ENCODE peak calls at places on chromosomes 2 and 18, in ten cellular contexts. One of them, this sample, is unnamed.

GRCh38 chr18:58205780-58206160 is 161.7 kb downstream of the NEDD4L start:
- DNase-seq in heart right ventricle: no peak
- DNase-seq in OCI-LY7: no peak
- DNase-seq in choroid plexus epithelial cell: no peak
- DNase-seq in left lung: no peak
- DNase-seq in fibroblast of the aortic adventitia: no peak
- DNase-seq in mesothelial cell of epicardium: no peak
- DNase-seq in progenitor cell of endocrine pancreas: no peak
- DNase-seq in pancreas: no peak
- DNase-seq in astrocyte of the cerebellum: no peak
- DNase-seq in this sample: no peak

GRCh38 chr2:152566728-152567069 is 150.6 kb downstream of the PRPF40A start:
- DNase-seq in heart right ventricle: no peak
- DNase-seq in OCI-LY7: no peak
- DNase-seq in choroid plexus epithelial cell: peak
- DNase-seq in left lung: no peak
- DNase-seq in fibroblast of the aortic adventitia: no peak
- DNase-seq in mesothelial cell of epicardium: no peak
- DNase-seq in progenitor cell of endocrine pancreas: no peak
- DNase-seq in pancreas: peak
- DNase-seq in astrocyte of the cerebellum: no peak
- DNase-seq in this sample: no peak

GRCh38 chr2:215594766-215595165 is 158.9 kb upstream of the FN1 start:
- DNase-seq in heart right ventricle: no peak
- DNase-seq in OCI-LY7: no peak
- DNase-seq in choroid plexus epithelial cell: peak
- DNase-seq in left lung: no peak
- DNase-seq in fibroblast of the aortic adventitia: peak
- DNase-seq in mesothelial cell of epicardium: no peak
- DNase-seq in progenitor cell of endocrine pancreas: no peak
- DNase-seq in pancreas: no peak
- DNase-seq in astrocyte of the cerebellum: no peak
- DNase-seq in this sample: no peak

GRCh38 chr2:2847131-2847740 is 516.2 kb upstream of the MYT1L start:
- DNase-seq in heart right ventricle: peak
- DNase-seq in OCI-LY7: no peak
- DNase-seq in choroid plexus epithelial cell: no peak
- DNase-seq in left lung: no peak
- DNase-seq in fibroblast of the aortic adventitia: no peak
- DNase-seq in mesothelial cell of epicardium: no peak
- DNase-seq in progenitor cell of endocrine pancreas: no peak
- DNase-seq in pancreas: peak
- DNase-seq in astrocyte of the cerebellum: no peak
- DNase-seq in this sample: no peak

GRCh38 chr2:227462972-227463931 is 8.7 kb upstream of the AGFG1 start:
- DNase-seq in heart right ventricle: no peak
- DNase-seq in OCI-LY7: no peak
- DNase-seq in choroid plexus epithelial cell: no peak
- DNase-seq in left lung: no peak
- DNase-seq in fibroblast of the aortic adventitia: no peak
- DNase-seq in mesothelial cell of epicardium: no peak
- DNase-seq in progenitor cell of endocrine pancreas: no peak
- DNase-seq in pancreas: no peak
- DNase-seq in astrocyte of the cerebellum: no peak
- DNase-seq in this sample: no peak

GRCh38 chr18:63237911-63238710 is 81.5 kb downstream of the BCL2 start:
- DNase-seq in heart right ventricle: no peak
- DNase-seq in OCI-LY7: no peak
- DNase-seq in choroid plexus epithelial cell: peak
- DNase-seq in left lung: no peak
- DNase-seq in fibroblast of the aortic adventitia: peak
- DNase-seq in mesothelial cell of epicardium: peak
- DNase-seq in progenitor cell of endocrine pancreas: no peak
- DNase-seq in pancreas: no peak
- DNase-seq in astrocyte of the cerebellum: peak
- DNase-seq in this sample: no peak

GRCh38 chr2:122734756-122735155 is 979.3 kb downstream of the TSN start:
- DNase-seq in heart right ventricle: no peak
- DNase-seq in OCI-LY7: no peak
- DNase-seq in choroid plexus epithelial cell: peak
- DNase-seq in left lung: no peak
- DNase-seq in fibroblast of the aortic adventitia: no peak
- DNase-seq in mesothelial cell of epicardium: no peak
- DNase-seq in progenitor cell of endocrine pancreas: no peak
- DNase-seq in pancreas: no peak
- DNase-seq in astrocyte of the cerebellum: peak
- DNase-seq in this sample: no peak

GRCh38 chr2:240024766-240025165 is 376 bp downstream of the NDUFA10 start:
- DNase-seq in heart right ventricle: no peak
- DNase-seq in OCI-LY7: peak
- DNase-seq in choroid plexus epithelial cell: peak
- DNase-seq in left lung: no peak
- DNase-seq in fibroblast of the aortic adventitia: peak
- DNase-seq in mesothelial cell of epicardium: no peak
- DNase-seq in progenitor cell of endocrine pancreas: no peak
- DNase-seq in pancreas: peak
- DNase-seq in astrocyte of the cerebellum: no peak
- DNase-seq in this sample: no peak

GRCh38 chr2:130355181-130355577 is 677 bp upstream of the PTPN18 start:
- DNase-seq in heart right ventricle: no peak
- DNase-seq in OCI-LY7: peak
- DNase-seq in choroid plexus epithelial cell: no peak
- DNase-seq in left lung: no peak
- DNase-seq in fibroblast of the aortic adventitia: no peak
- DNase-seq in mesothelial cell of epicardium: no peak
- DNase-seq in progenitor cell of endocrine pancreas: no peak
- DNase-seq in pancreas: no peak
- DNase-seq in astrocyte of the cerebellum: no peak
- DNase-seq in this sample: no peak

GRCh38 chr2:170714156-170715061 is 728 bp upstream of the SP5 start:
- DNase-seq in heart right ventricle: peak
- DNase-seq in OCI-LY7: no peak
- DNase-seq in choroid plexus epithelial cell: no peak
- DNase-seq in left lung: peak
- DNase-seq in fibroblast of the aortic adventitia: no peak
- DNase-seq in mesothelial cell of epicardium: peak
- DNase-seq in progenitor cell of endocrine pancreas: no peak
- DNase-seq in pancreas: peak
- DNase-seq in astrocyte of the cerebellum: no peak
- DNase-seq in this sample: peak

GRCh38 chr2:106561803-106562202 is 74.6 kb downstream of the CD8B2 start:
- DNase-seq in heart right ventricle: no peak
- DNase-seq in OCI-LY7: no peak
- DNase-seq in choroid plexus epithelial cell: no peak
- DNase-seq in left lung: no peak
- DNase-seq in fibroblast of the aortic adventitia: no peak
- DNase-seq in mesothelial cell of epicardium: no peak
- DNase-seq in progenitor cell of endocrine pancreas: no peak
- DNase-seq in pancreas: no peak
- DNase-seq in astrocyte of the cerebellum: no peak
- DNase-seq in this sample: no peak

GRCh38 chr2:162424816-162425215 is 80.9 kb downstream of the GCA start:
- DNase-seq in heart right ventricle: no peak
- DNase-seq in OCI-LY7: no peak
- DNase-seq in choroid plexus epithelial cell: no peak
- DNase-seq in left lung: no peak
- DNase-seq in fibroblast of the aortic adventitia: no peak
- DNase-seq in mesothelial cell of epicardium: no peak
- DNase-seq in progenitor cell of endocrine pancreas: no peak
- DNase-seq in pancreas: no peak
- DNase-seq in astrocyte of the cerebellum: no peak
- DNase-seq in this sample: no peak

GRCh38 chr2:162422894-162423293 is 79.0 kb downstream of the GCA start:
- DNase-seq in heart right ventricle: no peak
- DNase-seq in OCI-LY7: no peak
- DNase-seq in choroid plexus epithelial cell: peak
- DNase-seq in left lung: no peak
- DNase-seq in fibroblast of the aortic adventitia: no peak
- DNase-seq in mesothelial cell of epicardium: no peak
- DNase-seq in progenitor cell of endocrine pancreas: no peak
- DNase-seq in pancreas: no peak
- DNase-seq in astrocyte of the cerebellum: no peak
- DNase-seq in this sample: no peak
- TF ChIP-seq CTCF in heart right ventricle: no peak
- TF ChIP-seq CTCF in OCI-LY7: peak
- TF ChIP-seq CTCF in choroid plexus epithelial cell: peak
- TF ChIP-seq CTCF in left lung: no peak
- TF ChIP-seq CTCF in fibroblast of the aortic adventitia: no peak
- TF ChIP-seq CTCF in mesothelial cell of epicardium: no peak
- TF ChIP-seq CTCF in progenitor cell of endocrine pancreas: no peak
- TF ChIP-seq CTCF in pancreas: no peak
- TF ChIP-seq CTCF in astrocyte of the cerebellum: no peak
- TF ChIP-seq CTCF in this sample: no peak

DNA sequence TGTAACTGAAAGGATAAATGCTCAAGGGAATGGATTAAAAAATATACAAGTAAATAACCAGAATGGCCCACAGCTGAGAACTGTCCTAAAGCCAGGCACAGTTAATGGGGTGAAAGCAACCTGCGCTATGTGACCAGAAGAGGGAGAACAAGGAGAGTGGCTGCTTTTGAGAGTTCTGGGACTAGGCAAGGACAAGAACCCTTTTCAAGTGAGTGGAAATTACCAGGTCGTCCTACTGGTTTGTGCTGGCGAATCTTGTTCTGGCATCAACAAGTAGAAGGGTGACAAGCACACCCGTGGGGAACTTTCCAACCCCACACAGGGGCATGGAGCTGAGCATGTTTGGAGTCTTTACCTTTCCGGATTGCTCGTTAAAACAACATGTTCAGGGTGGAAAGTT is 82.8 kb downstream of the TMEM17 start:
- DNase-seq in heart right ventricle: no peak
- DNase-seq in OCI-LY7: no peak
- DNase-seq in choroid plexus epithelial cell: no peak
- DNase-seq in left lung: no peak
- DNase-seq in fibroblast of the aortic adventitia: peak
- DNase-seq in mesothelial cell of epicardium: no peak
- DNase-seq in progenitor cell of endocrine pancreas: no peak
- DNase-seq in pancreas: no peak
- DNase-seq in astrocyte of the cerebellum: no peak
- DNase-seq in this sample: no peak
- TF ChIP-seq CTCF in heart right ventricle: no peak
- TF ChIP-seq CTCF in OCI-LY7: peak
- TF ChIP-seq CTCF in choroid plexus epithelial cell: peak
- TF ChIP-seq CTCF in left lung: no peak
- TF ChIP-seq CTCF in fibroblast of the aortic adventitia: peak
- TF ChIP-seq CTCF in mesothelial cell of epicardium: no peak
- TF ChIP-seq CTCF in progenitor cell of endocrine pancreas: peak
- TF ChIP-seq CTCF in pancreas: no peak
- TF ChIP-seq CTCF in astrocyte of the cerebellum: peak
- TF ChIP-seq CTCF in this sample: no peak

GRCh38 chr18:3447895-3448844 is 1.8 kb upstream of the TGIF1 start:
- DNase-seq in heart right ventricle: peak
- DNase-seq in OCI-LY7: peak
- DNase-seq in choroid plexus epithelial cell: peak
- DNase-seq in left lung: peak
- DNase-seq in fibroblast of the aortic adventitia: peak
- DNase-seq in mesothelial cell of epicardium: peak
- DNase-seq in progenitor cell of endocrine pancreas: peak
- DNase-seq in pancreas: peak
- DNase-seq in astrocyte of the cerebellum: peak
- DNase-seq in this sample: peak
- TF ChIP-seq CTCF in heart right ventricle: peak
- TF ChIP-seq CTCF in OCI-LY7: no peak
- TF ChIP-seq CTCF in choroid plexus epithelial cell: peak
- TF ChIP-seq CTCF in left lung: no peak
- TF ChIP-seq CTCF in fibroblast of the aortic adventitia: no peak
- TF ChIP-seq CTCF in mesothelial cell of epicardium: no peak
- TF ChIP-seq CTCF in progenitor cell of endocrine pancreas: peak
- TF ChIP-seq CTCF in pancreas: no peak
- TF ChIP-seq CTCF in astrocyte of the cerebellum: peak
- TF ChIP-seq CTCF in this sample: peak

GRCh38 chr2:219433666-219434467 is 776 bp upstream of the SPEG start:
- DNase-seq in heart right ventricle: no peak
- DNase-seq in OCI-LY7: peak
- DNase-seq in choroid plexus epithelial cell: peak
- DNase-seq in left lung: no peak
- DNase-seq in fibroblast of the aortic adventitia: peak
- DNase-seq in mesothelial cell of epicardium: no peak
- DNase-seq in progenitor cell of endocrine pancreas: no peak
- DNase-seq in pancreas: no peak
- DNase-seq in astrocyte of the cerebellum: no peak
- DNase-seq in this sample: no peak
- TF ChIP-seq CTCF in heart right ventricle: peak
- TF ChIP-seq CTCF in OCI-LY7: peak
- TF ChIP-seq CTCF in choroid plexus epithelial cell: peak
- TF ChIP-seq CTCF in left lung: no peak
- TF ChIP-seq CTCF in fibroblast of the aortic adventitia: peak
- TF ChIP-seq CTCF in mesothelial cell of epicardium: no peak
- TF ChIP-seq CTCF in progenitor cell of endocrine pancreas: peak
- TF ChIP-seq CTCF in pancreas: no peak
- TF ChIP-seq CTCF in astrocyte of the cerebellum: peak
- TF ChIP-seq CTCF in this sample: peak

GRCh38 chr2:225027061-225027762 is 15.1 kb downstream of the DOCK10 start:
- DNase-seq in heart right ventricle: no peak
- DNase-seq in OCI-LY7: no peak
- DNase-seq in choroid plexus epithelial cell: no peak
- DNase-seq in left lung: no peak
- DNase-seq in fibroblast of the aortic adventitia: no peak
- DNase-seq in mesothelial cell of epicardium: no peak
- DNase-seq in progenitor cell of endocrine pancreas: no peak
- DNase-seq in pancreas: no peak
- DNase-seq in astrocyte of the cerebellum: no peak
- DNase-seq in this sample: no peak
- TF ChIP-seq CTCF in heart right ventricle: no peak
- TF ChIP-seq CTCF in OCI-LY7: no peak
- TF ChIP-seq CTCF in choroid plexus epithelial cell: no peak
- TF ChIP-seq CTCF in left lung: no peak
- TF ChIP-seq CTCF in fibroblast of the aortic adventitia: no peak
- TF ChIP-seq CTCF in mesothelial cell of epicardium: no peak
- TF ChIP-seq CTCF in progenitor cell of endocrine pancreas: no peak
- TF ChIP-seq CTCF in pancreas: no peak
- TF ChIP-seq CTCF in astrocyte of the cerebellum: no peak
- TF ChIP-seq CTCF in this sample: no peak

DNA sequence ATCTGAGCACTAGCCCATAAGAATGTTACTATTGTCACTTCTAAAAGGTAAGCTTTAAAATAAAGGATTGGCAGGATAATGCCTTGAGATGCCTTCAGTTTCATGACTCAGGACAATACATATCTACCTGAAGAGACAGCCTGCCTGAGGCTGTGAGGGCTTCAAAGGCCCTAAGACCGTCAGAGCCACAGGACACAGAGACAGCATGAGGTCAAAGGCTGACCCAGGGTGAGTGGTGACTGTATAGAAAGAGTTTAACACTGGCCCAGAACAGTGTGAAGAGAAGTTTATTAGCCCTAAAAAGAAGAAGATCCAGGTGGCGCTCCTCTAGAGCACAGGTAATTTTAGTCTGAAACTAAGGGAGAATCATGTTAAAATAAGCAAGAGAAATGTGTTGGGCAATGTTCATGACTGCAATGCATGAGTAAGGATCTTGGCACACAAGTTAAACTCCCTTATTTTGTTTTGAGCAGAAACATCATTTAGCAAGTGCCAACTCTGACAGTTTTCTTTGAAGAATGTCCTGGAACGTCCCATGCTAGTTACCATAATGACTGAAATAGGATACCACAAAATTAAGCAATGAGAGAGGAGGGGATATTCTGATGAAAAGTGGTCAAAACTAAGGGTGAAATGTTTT is 78.1 kb upstream of the FAM110C start:
- DNase-seq in heart right ventricle: no peak
- DNase-seq in OCI-LY7: no peak
- DNase-seq in choroid plexus epithelial cell: no peak
- DNase-seq in left lung: no peak
- DNase-seq in fibroblast of the aortic adventitia: peak
- DNase-seq in mesothelial cell of epicardium: no peak
- DNase-seq in progenitor cell of endocrine pancreas: no peak
- DNase-seq in pancreas: no peak
- DNase-seq in astrocyte of the cerebellum: no peak
- DNase-seq in this sample: no peak
- TF ChIP-seq CTCF in heart right ventricle: no peak
- TF ChIP-seq CTCF in OCI-LY7: no peak
- TF ChIP-seq CTCF in choroid plexus epithelial cell: no peak
- TF ChIP-seq CTCF in left lung: no peak
- TF ChIP-seq CTCF in fibroblast of the aortic adventitia: no peak
- TF ChIP-seq CTCF in mesothelial cell of epicardium: no peak
- TF ChIP-seq CTCF in progenitor cell of endocrine pancreas: no peak
- TF ChIP-seq CTCF in pancreas: no peak
- TF ChIP-seq CTCF in astrocyte of the cerebellum: no peak
- TF ChIP-seq CTCF in this sample: no peak